ENCODE peak calls at places on chromosomes 5 and 9, in ten cellular contexts. I, R, H, S, Y, K, G, Z, V and E are unnamed samples.

GRCh38 chr5:135220394-135221186 is 178.4 kb downstream of the MACROH2A1 start:
- DNase-seq in I (no peak), R (no peak), H (no peak), S (no peak), Y (no peak), K (no peak), G (no peak), Z (peak), V (no peak), E (no peak)

GRCh38 chr9:7144265-7145046 is 386.7 kb downstream of the KDM4C start:
- DNase-seq in I (no peak), R (no peak), H (no peak), S (no peak), Y (no peak), K (no peak), G (no peak), Z (no peak), V (no peak), E (no peak)

GRCh38 chr5:115778417-115778816 is 38.0 kb downstream of the CDO1 start:
- DNase-seq in I (no peak), R (no peak), H (no peak), S (no peak), Y (no peak), K (no peak), G (no peak), Z (no peak), V (no peak), E (no peak)

GRCh38 chr5:41346609-41347008 is 133.3 kb upstream of the C6 start:
- DNase-seq in I (peak), R (no peak), H (no peak), S (no peak), Y (no peak), K (no peak), G (peak), Z (no peak), V (peak), E (no peak)

GRCh38 chr5:91477408-91477807 is 94.3 kb upstream of the ARRDC3 start:
- DNase-seq in I (no peak), R (no peak), H (no peak), S (no peak), Y (no peak), K (no peak), G (no peak), Z (no peak), V (no peak), E (no peak)

GRCh38 chr5:154849791-154850201 is 607 bp downstream of the FAXDC2 start:
- DNase-seq in I (no peak), R (no peak), H (no peak), S (no peak), Y (no peak), K (no peak), G (no peak), Z (no peak), V (no peak), E (no peak)

GRCh38 chr5:40497573-40497972 is 182.1 kb upstream of the PTGER4 start:
- DNase-seq in I (no peak), R (no peak), H (no peak), S (no peak), Y (no peak), K (no peak), G (peak), Z (no peak), V (no peak), E (no peak)

GRCh38 chr5:36526537-36526936 is 79.9 kb upstream of the SLC1A3 start:
- DNase-seq in I (no peak), R (no peak), H (no peak), S (no peak), Y (no peak), K (no peak), G (no peak), Z (no peak), V (no peak), E (no peak)

GRCh38 chr5:37120270-37120669 is 128.9 kb downstream of the CPLANE1 start:
- DNase-seq in I (no peak), R (no peak), H (no peak), S (no peak), Y (no peak), K (no peak), G (no peak), Z (no peak), V (no peak), E (no peak)

GRCh38 chr5:175572922-175573321 is 84.9 kb upstream of the HRH2 start:
- DNase-seq in I (no peak), R (no peak), H (no peak), S (peak), Y (no peak), K (no peak), G (peak), Z (no peak), V (peak), E (no peak)

GRCh38 chr9:128625391-128626145 is 31.1 kb downstream of the DYNC2I2 start:
- DNase-seq in I (no peak), R (no peak), H (no peak), S (no peak), Y (no peak), K (peak), G (no peak), Z (no peak), V (no peak), E (no peak)

GRCh38 chr9:65420771-65421170 is 135.8 kb upstream of the FOXD4L5 start:
- DNase-seq in I (no peak), R (no peak), H (no peak), S (no peak), Y (no peak), K (no peak), G (no peak), Z (no peak), V (no peak), E (no peak)

GRCh38 chr5:10513501-10514442 is 50.1 kb upstream of the ANKRD33B start:
- DNase-seq in I (peak), R (no peak), H (peak), S (no peak), Y (no peak), K (no peak), G (peak), Z (no peak), V (no peak), E (no peak)

GRCh38 chr5:132315529-132316067 is 21.4 kb downstream of the SLC22A4 start:
- DNase-seq in I (no peak), R (no peak), H (no peak), S (no peak), Y (no peak), K (no peak), G (no peak), Z (no peak), V (no peak), E (no peak)